ENCODE peak calls at places on chromosomes 7 and 10, in ten cellular contexts. W, I, F, L, A, H, D, U, R and E are unnamed samples.

GRCh38 chr10:53572799-53573198 is 800.2 kb upstream of the MBL2 start:
- DNase-seq in I (no peak), F (no peak), U (no peak), R (no peak), H (no peak), W (no peak), D (no peak), A (no peak), L (no peak), E (no peak)

GRCh38 chr10:27153855-27154198 is 357 bp downstream of the YME1L1 start:
- DNase-seq in F (no peak), L (peak; percentile 15), U (peak; percentile 30), W (no peak), I (no peak), D (peak; percentile 25), A (no peak), H (no peak), R (peak; percentile 24), E (no peak)

GRCh38 chr7:31020652-31021051 is 31.5 kb upstream of the ADCYAP1R1 start:
- DNase-seq in A (no peak), W (no peak), H (no peak), L (no peak), U (no peak), D (no peak), R (peak; percentile 62), F (no peak), I (no peak), E (no peak)

GRCh38 chr7:73452999-73453635 is 19.5 kb downstream of the FZD9 start:
- DNase-seq in H (no peak), U (no peak), F (no peak), I (no peak), W (no peak), L (no peak), D (peak; percentile 54), A (no peak), R (no peak), E (no peak)

GRCh38 chr10:102731222-102731800 is 12.4 kb upstream of the WBP1L start:
- DNase-seq in R (no peak), U (no peak), L (no peak), W (no peak), A (no peak), D (no peak), F (no peak), I (no peak), H (no peak), E (no peak)

GRCh38 chr7:134419875-134420274 is 39.0 kb downstream of the AKR1B1 start:
- DNase-seq in W (no peak), L (no peak), I (no peak), R (no peak), H (no peak), U (no peak), A (no peak), D (no peak), F (peak; percentile 45), E (no peak)

GRCh38 chr7:100546868-100547800 is 8.1 kb downstream of the AGFG2 start:
- DNase-seq in L (no peak), R (no peak), H (no peak), A (no peak), F (no peak), D (no peak), U (no peak), I (no peak), W (no peak), E (no peak)

GRCh38 chr10:23512355-23513058 is 73.6 kb downstream of the OTUD1 start:
- DNase-seq in R (no peak), H (no peak), L (peak; percentile 61), I (no peak), W (peak; percentile 43), D (peak; percentile 47), A (no peak), U (no peak), F (no peak), E (no peak)

GRCh38 chr10:84908491-84908890 is 580.1 kb downstream of the CCSER2 start:
- DNase-seq in W (no peak), L (peak; percentile 5), F (no peak), I (no peak), H (no peak), D (no peak), U (no peak), R (no peak), A (no peak), E (no peak)

GRCh38 chr7:88546808-88547207 is 212.7 kb upstream of the ZNF804B start:
- DNase-seq in D (no peak), I (peak; percentile 25), H (peak; percentile 24), R (peak; percentile 79), F (no peak), L (peak; percentile 54), U (peak; percentile 44), A (peak; percentile 56), W (no peak), E (peak; percentile 58)

GRCh38 chr7:47488969-47489342 is 93.0 kb downstream of the TNS3 start:
- DNase-seq in H (no peak), L (no peak), U (no peak), W (no peak), D (no peak), A (no peak), R (peak; percentile 63), I (no peak), F (no peak), E (no peak)

GRCh38 chr7:10128748-10129147 is 844.9 kb upstream of the PHF14 start:
- DNase-seq in I (peak; percentile 61), L (no peak), W (no peak), U (no peak), F (no peak), D (no peak), R (peak; percentile 52), A (no peak), H (no peak), E (peak; percentile 33)

GRCh38 chr10:50279489-50279888 is 28.2 kb upstream of the ASAH2 start:
- DNase-seq in A (no peak), D (no peak), L (peak; percentile 47), F (no peak), I (no peak), W (no peak), R (peak; percentile 51), H (no peak), U (no peak), E (no peak)

GRCh38 chr7:97313900-97314299 is 196.4 kb downstream of the SDHAF3 start:
- DNase-seq in F (no peak), H (no peak), U (no peak), W (no peak), L (no peak), I (no peak), A (no peak), D (no peak), R (peak; percentile 66), E (no peak)

GRCh38 chr7:97317575-97317974 is 200.1 kb downstream of the SDHAF3 start:
- DNase-seq in U (no peak), H (no peak), W (no peak), F (no peak), I (no peak), R (peak; percentile 53), A (no peak), L (peak; percentile 9), D (no peak), E (no peak)
- TF ChIP-seq CTCF in U (no peak), H (no peak), W (no peak), F (no peak), I (no peak), R (peak; percentile 43), A (no peak), L (no peak), D (no peak), E (no peak)

GRCh38 chr7:80131675-80132435 is 2.8 kb upstream of the GNAI1 start:
- DNase-seq in I (no peak), R (no peak), H (no peak), F (no peak), A (no peak), D (no peak), U (no peak), L (no peak), W (no peak), E (no peak)

GRCh38 chr7:80134536-80135305 is at the start of gene GNAI1:
- DNase-seq in L (peak; percentile 78), R (peak; percentile 84), H (peak; percentile 73), D (peak; percentile 87), F (peak; percentile 92), U (no peak), A (no peak), I (peak; percentile 88), W (peak; percentile 34), E (peak; percentile 91)

GRCh38 chr7:80135306-80136104 is 874 bp downstream of the GNAI1 start:
- DNase-seq in A (no peak), H (peak; percentile 38), R (peak; percentile 38), I (no peak), U (no peak), D (peak; percentile 43), L (peak; percentile 25), F (peak; percentile 87), W (no peak), E (no peak)

GRCh38 chr7:80134105-80134535 is 511 bp upstream of the GNAI1 start:
- DNase-seq in W (no peak), H (no peak), L (no peak), A (no peak), R (peak; percentile 76), U (no peak), D (no peak), F (no peak), I (no peak), E (no peak)

DNA sequence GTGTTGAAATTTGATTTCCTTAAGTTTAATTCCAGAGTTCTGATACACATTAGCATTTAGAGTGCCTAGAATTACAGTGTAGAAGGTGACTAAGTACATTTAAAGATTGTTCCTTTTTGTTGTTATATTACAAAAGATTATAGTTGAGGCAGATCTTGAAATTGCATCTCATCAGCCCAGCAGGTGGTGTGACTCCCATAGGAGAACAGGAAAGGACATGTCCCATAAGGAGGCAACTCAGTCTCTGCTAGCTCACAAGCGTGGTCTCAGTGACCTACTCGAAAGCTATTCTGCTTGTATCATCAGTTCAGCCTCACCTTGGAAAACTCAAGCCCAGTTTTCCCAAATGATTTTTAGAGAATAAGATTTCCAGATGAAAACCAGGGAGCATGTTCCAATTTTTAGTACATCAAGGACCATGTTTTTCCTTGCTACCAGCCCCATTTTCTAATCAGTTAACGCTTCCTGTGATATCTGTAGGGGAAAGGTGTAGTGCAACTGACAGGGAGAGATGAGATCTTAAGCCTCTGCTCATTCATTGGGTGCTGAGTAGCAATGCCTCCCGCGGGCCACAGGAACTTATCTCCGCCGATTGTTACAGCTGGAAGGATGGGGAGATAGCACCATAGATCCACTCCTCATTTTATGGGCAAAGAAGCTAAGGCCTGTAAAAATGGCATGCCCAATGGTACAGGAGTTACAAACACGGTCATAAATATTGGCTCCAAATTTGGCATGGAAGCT is 1.1 kb upstream of the GNAI1 start:
- DNase-seq in A (no peak), F (no peak), H (no peak), L (peak; percentile 42), I (no peak), U (no peak), R (peak; percentile 27), W (no peak), D (no peak), E (peak; percentile 10)
- TF ChIP-seq CTCF in A (peak; percentile 18), F (no peak), H (no peak), L (no peak), I (no peak), U (no peak), R (no peak), W (no peak), D (peak; percentile 17), E (no peak)

GRCh38 chr10:118913825-118914224 is 115.7 kb upstream of the NANOS1 start:
- DNase-seq in W (no peak), H (no peak), R (no peak), A (no peak), L (no peak), U (no peak), F (no peak), I (no peak), D (no peak), E (no peak)
- TF ChIP-seq CTCF in W (no peak), H (no peak), R (no peak), A (no peak), L (no peak), U (no peak), F (no peak), I (no peak), D (no peak), E (no peak)

GRCh38 chr7:36987363-36987724 is 263.1 kb upstream of the AOAH start:
- DNase-seq in F (no peak), D (no peak), H (no peak), U (no peak), R (no peak), L (no peak), A (no peak), W (no peak), I (no peak), E (no peak)
- TF ChIP-seq CTCF in F (no peak), D (no peak), H (no peak), U (no peak), R (peak; percentile 5), L (peak; percentile 11), A (peak; percentile 11), W (no peak), I (peak; percentile 38), E (peak; percentile 40)